ENCODE peak calls at places on chromosome 7, in eight cellular contexts. C is H9, K is fibroblast of mammary gland, L is HFF-Myc, N is right lobe of liver, J is glutamatergic neuron, Y is astrocyte of the spinal cord, Q is AG10803. B is an unnamed sample.

GRCh38 chr7:151755131-151755787 is 121.7 kb downstream of the PRKAG2 start:
- DNase-seq in C (peak), L (peak), Q (peak), N (peak), J (no peak), Y (no peak), K (peak), B (no peak)

GRCh38 chr7:142298009-142298408 is 40.2 kb upstream of the PRSS58 start:
- DNase-seq in Y (no peak), L (no peak), N (no peak), J (no peak), Q (no peak), K (peak), C (peak), B (no peak)

GRCh38 chr7:50317697-50318640 is 13.5 kb downstream of the IKZF1 start:
- DNase-seq in K (no peak), N (no peak), Q (no peak), L (no peak), J (no peak), C (no peak), Y (no peak), B (no peak)

GRCh38 chr7:101582971-101583370 is 46.1 kb downstream of the MYL10 start:
- DNase-seq in Q (no peak), J (no peak), K (no peak), L (no peak), Y (no peak), C (no peak), N (no peak), B (no peak)

GRCh38 chr7:92685146-92686042 is 95.2 kb upstream of the FAM133B start:
- DNase-seq in C (no peak), N (no peak), K (no peak), L (no peak), Q (no peak), Y (no peak), J (no peak), B (no peak)

GRCh38 chr7:72334066-72334465 is 78.1 kb downstream of the CALN1 start:
- DNase-seq in Y (no peak), L (no peak), K (no peak), C (no peak), J (no peak), N (no peak), Q (no peak), B (no peak)

GRCh38 chr7:142787783-142788182 is 17.0 kb downstream of the PRSS2 start:
- DNase-seq in C (no peak), Q (no peak), L (no peak), J (no peak), Y (no peak), K (no peak), N (no peak), B (no peak)

GRCh38 chr7:139820089-139820488 is 9.0 kb upstream of the TBXAS1 start:
- DNase-seq in Y (no peak), J (no peak), L (no peak), C (no peak), N (no peak), Q (no peak), K (no peak), B (no peak)

GRCh38 chr7:102439963-102440795 is 6.8 kb downstream of the ORAI2 start:
- DNase-seq in N (no peak), Y (peak), K (peak), J (no peak), Q (peak), L (peak), C (peak), B (peak)

GRCh38 chr7:117212969-117213877 is 109.6 kb downstream of the WNT2 start:
- DNase-seq in Q (peak), N (no peak), J (peak), L (peak), C (peak), K (peak), Y (peak), B (peak)

GRCh38 chr7:101542527-101543241 is 86.4 kb downstream of the MYL10 start:
- DNase-seq in Y (peak), Q (peak), C (peak), J (peak), N (no peak), K (peak), L (no peak), B (no peak)

GRCh38 chr7:133633055-133633454 is 380.2 kb downstream of the EXOC4 start:
- DNase-seq in L (no peak), J (no peak), N (no peak), K (peak), Y (peak), C (no peak), Q (peak), B (peak)

GRCh38 chr7:22238354-22239311 is 118.3 kb downstream of the RAPGEF5 start:
- DNase-seq in Q (peak), K (peak), L (no peak), J (no peak), C (no peak), N (no peak), Y (peak), B (peak)

GRCh38 chr7:158176561-158177173 is 411.0 kb downstream of the PTPRN2 start:
- DNase-seq in C (no peak), N (no peak), K (no peak), L (no peak), Y (no peak), J (no peak), Q (no peak), B (no peak)
- TF ChIP-seq CTCF in C (no peak), N (no peak), K (no peak), L (no peak), Y (no peak), J (no peak), Q (no peak), B (no peak)

DNA sequence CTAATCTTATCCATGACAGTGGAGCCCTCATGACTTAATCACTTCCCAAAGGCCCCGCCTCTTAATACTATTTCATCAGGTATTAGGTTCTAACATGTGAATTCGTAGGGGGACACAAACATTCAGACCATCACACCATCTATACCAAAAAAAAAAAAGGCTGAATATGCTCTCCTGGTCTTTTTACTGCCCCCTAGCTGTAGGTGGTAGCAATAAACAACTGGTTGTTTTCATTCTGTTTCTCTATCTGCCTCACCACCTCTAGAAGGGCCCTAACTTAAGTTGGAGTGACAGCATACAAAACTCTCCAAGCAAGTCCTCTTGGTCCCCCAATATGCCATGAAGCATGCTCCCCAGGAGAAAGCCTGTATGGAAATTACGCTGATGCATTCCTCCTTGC is 94.1 kb downstream of the GRM8 start:
- DNase-seq in K (no peak), L (no peak), Y (no peak), J (no peak), N (no peak), Q (no peak), C (no peak), B (no peak)
- TF ChIP-seq CTCF in K (peak), L (no peak), Y (no peak), J (peak), N (peak), Q (no peak), C (peak), B (peak)

DNA sequence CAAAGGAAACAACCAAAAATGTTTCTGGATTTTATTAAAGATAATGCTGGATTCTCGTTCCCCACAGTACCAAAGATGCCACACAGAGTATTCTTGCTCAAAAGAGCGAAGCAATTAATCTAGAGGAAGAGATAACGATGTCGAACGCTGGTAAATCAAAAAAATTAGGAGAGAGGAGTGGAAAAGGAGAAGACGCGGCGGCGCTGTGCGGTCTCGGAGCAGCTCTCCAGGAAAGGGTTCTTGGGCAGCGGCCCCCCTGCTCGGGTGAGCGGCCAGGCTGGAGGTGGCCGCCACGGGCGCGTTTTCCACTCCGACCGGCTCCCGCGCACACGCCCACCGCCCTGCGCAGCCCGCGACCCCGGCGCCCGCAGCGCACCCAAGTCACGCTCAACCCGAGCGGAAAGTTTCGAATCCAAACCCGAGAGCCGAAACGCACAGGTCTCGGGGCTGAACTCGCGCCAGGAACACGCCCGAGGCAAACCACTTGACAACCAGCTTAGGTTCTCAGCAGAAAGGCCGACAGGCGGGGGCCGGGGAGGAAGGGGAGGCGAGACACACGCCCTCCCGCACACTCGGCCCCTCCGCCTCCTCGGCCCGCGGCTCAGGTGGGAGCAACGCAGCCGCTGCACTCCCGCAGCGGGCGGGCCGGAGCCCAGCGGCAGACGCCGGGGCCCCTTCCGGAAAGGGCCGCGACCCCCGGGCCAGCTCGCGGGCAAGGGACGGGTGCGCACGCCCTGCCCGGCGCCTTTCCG is 924 bp downstream of the SRPK2 start:
- DNase-seq in L (no peak), J (peak), Y (peak), Q (peak), C (peak), K (peak), N (peak), B (peak)
- TF ChIP-seq CTCF in L (no peak), J (no peak), Y (no peak), Q (no peak), C (no peak), K (no peak), N (no peak), B (peak)

GRCh38 chr7:7181519-7182155 is 707 bp upstream of the C1GALT1 start:
- DNase-seq in Q (peak), Y (no peak), L (no peak), N (peak), C (peak), K (peak), J (no peak), B (no peak)

GRCh38 chr7:7182156-7183060 is at the start of gene C1GALT1:
- DNase-seq in L (peak), N (peak), Q (peak), J (peak), C (peak), K (peak), Y (peak), B (peak)

GRCh38 chr7:7183061-7183832 is 903 bp downstream of the C1GALT1 start:
- DNase-seq in Y (peak), Q (peak), K (peak), C (peak), N (peak), J (peak), L (no peak), B (peak)

GRCh38 chr7:7185382-7185989 is 3.1 kb downstream of the C1GALT1 start:
- DNase-seq in Y (no peak), J (no peak), C (no peak), Q (no peak), N (no peak), K (no peak), L (no peak), B (no peak)

GRCh38 chr7:7183833-7184463 is 1.6 kb downstream of the C1GALT1 start:
- DNase-seq in N (no peak), C (no peak), L (no peak), J (no peak), Q (peak), Y (peak), K (no peak), B (no peak)
- TF ChIP-seq CTCF in N (no peak), C (no peak), L (no peak), J (no peak), Q (no peak), Y (no peak), K (no peak), B (no peak)

DNA sequence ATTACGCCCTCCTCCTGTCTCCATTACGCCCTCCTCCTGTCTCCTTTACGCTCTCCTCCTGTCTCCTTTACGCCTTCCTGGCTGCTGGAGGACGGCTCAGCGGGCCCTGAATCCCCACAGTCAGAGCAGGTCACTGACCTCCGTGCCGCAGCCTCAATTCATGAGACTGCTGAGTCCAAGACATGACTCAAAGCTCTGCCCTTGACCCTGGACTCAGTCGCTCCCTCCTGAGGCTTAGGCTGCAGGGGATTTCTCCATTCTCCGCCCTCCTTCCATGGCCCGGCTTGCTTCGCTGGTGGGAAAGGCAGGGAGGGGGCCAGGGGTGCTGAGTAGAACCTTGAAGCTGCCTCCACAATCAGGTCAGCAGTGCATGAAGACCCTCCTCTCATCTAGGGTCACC is 21.0 kb upstream of the FOXL3 start:
- DNase-seq in C (no peak), Q (no peak), N (peak), J (peak), L (no peak), Y (no peak), K (no peak), B (no peak)
- TF ChIP-seq CTCF in C (no peak), Q (no peak), N (no peak), J (no peak), L (no peak), Y (no peak), K (no peak), B (no peak)

GRCh38 chr7:149006345-149006725 is 22.0 kb downstream of the PDIA4 start:
- DNase-seq in J (no peak), Y (no peak), L (no peak), Q (no peak), K (no peak), C (peak), N (peak), B (no peak)

GRCh38 chr7:149005427-149006344 is 22.6 kb downstream of the PDIA4 start:
- DNase-seq in N (peak), K (peak), J (peak), C (peak), L (peak), Q (peak), Y (peak), B (peak)

GRCh38 chr7:149010451-149010850 is 17.9 kb downstream of the PDIA4 start:
- DNase-seq in Y (no peak), J (peak), L (no peak), N (peak), Q (no peak), C (no peak), K (no peak), B (no peak)

GRCh38 chr7:149007146-149007545 is 21.2 kb downstream of the PDIA4 start:
- DNase-seq in Y (no peak), Q (no peak), K (no peak), L (no peak), J (no peak), C (no peak), N (peak), B (no peak)

GRCh38 chr7:149007615-149008014 is 20.7 kb downstream of the PDIA4 start:
- DNase-seq in K (no peak), C (no peak), N (peak), Q (no peak), L (no peak), Y (no peak), J (no peak), B (no peak)
- TF ChIP-seq CTCF in K (peak), C (peak), N (no peak), Q (peak), L (peak), Y (no peak), J (no peak), B (peak)

DNA sequence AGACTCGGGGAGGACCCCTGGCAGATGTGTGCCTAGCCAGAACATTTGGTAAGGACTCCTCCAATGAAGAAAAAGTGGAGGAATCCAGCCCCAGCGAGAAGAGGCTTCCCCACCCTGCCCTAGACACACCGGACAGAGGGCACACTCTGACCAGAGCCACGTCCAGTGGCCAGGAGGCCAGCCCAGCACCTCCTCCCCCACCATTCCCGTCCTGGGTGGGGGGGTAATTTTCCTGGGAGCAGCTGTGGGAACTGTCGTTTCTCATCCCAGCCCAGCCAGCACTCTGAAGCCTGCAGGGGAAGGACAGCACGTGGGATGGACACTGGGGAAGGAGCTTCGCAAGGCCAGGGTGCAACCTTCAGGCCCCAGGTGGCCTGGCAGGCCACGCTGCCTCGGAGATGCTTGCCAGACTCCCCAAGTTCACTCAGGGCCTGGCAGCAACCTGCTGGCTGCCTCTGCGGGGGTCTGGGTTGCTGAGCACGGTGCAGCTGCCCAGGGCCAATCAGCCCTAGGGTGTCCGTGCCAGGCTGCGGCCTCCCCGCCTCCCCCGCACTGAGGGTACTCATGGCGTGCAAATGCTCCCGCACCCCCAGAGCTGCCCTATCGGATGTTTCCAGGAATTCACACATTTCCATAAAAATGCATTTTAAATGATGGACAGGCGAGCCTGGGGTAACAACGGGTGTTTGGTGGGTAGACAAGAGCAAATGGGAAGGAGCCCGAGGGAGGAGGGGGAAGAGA is 2.0 kb upstream of the EN2 start:
- DNase-seq in K (no peak), J (no peak), L (no peak), N (no peak), Q (no peak), C (no peak), Y (no peak), B (no peak)
- TF ChIP-seq CTCF in K (no peak), J (no peak), L (no peak), N (no peak), Q (no peak), C (no peak), Y (no peak), B (no peak)